ENCODE peak calls at places on chromosome 12, in seven cellular contexts. T, F, H, M, W, V and C are unnamed samples.

GRCh38 chr12:67940780-67941243 is 48.4 kb upstream of the IFNG-AS1 start:
- DNase-seq in W (no peak), H (peak), V (no peak), M (peak), T (no peak), F (peak), C (peak)

GRCh38 chr12:62632521-62632920 is 165.9 kb downstream of the MON2 start:
- DNase-seq in F (no peak), W (no peak), M (peak), H (no peak), V (no peak), T (peak), C (peak)

GRCh38 chr12:112905451-112906089 is 1.2 kb upstream of the OAS1 start:
- DNase-seq in M (no peak), V (no peak), T (no peak), H (no peak), W (no peak), F (no peak), C (no peak)

GRCh38 chr12:104790296-104791125 is 167.6 kb downstream of the SLC41A2 start:
- DNase-seq in M (peak), W (peak), T (peak), V (no peak), F (peak), H (peak), C (peak)

GRCh38 chr12:124625867-124626675 is 58.7 kb upstream of the NCOR2 start:
- DNase-seq in V (no peak), F (peak), M (no peak), T (no peak), W (no peak), H (no peak), C (peak)

GRCh38 chr12:65609359-65609771 is 214.9 kb upstream of the HMGA2 start:
- DNase-seq in T (no peak), M (peak), V (no peak), F (peak), W (no peak), H (no peak), C (peak)

GRCh38 chr12:26690601-26691000 is 142.4 kb downstream of the ITPR2 start:
- DNase-seq in T (no peak), H (no peak), F (no peak), V (no peak), W (no peak), M (no peak), C (no peak)

GRCh38 chr12:51393676-51394545 is 2.7 kb upstream of the GALNT6 start:
- DNase-seq in H (peak), F (peak), W (no peak), T (peak), V (no peak), M (no peak), C (peak)

GRCh38 chr12:3624273-3624672 is 128.6 kb downstream of the CRACR2A start:
- DNase-seq in M (no peak), V (no peak), H (no peak), F (no peak), W (no peak), T (no peak), C (no peak)

GRCh38 chr12:100128509-100128908 is 14.2 kb downstream of the BLTP3B start:
- DNase-seq in V (no peak), F (peak), T (peak), H (peak), W (no peak), M (peak), C (peak)

GRCh38 chr12:126926023-126926600 is 1340.9 kb upstream of the TMEM132C start:
- DNase-seq in V (no peak), M (peak), W (no peak), H (no peak), T (no peak), F (no peak), C (no peak)

GRCh38 chr12:123971770-123972447 is 722 bp downstream of the CCDC92 start:
- DNase-seq in W (peak), V (peak), T (peak), M (peak), F (peak), H (peak), C (peak)

GRCh38 chr12:14126692-14127091 is 145.3 kb upstream of the GRIN2B start:
- DNase-seq in T (no peak), H (no peak), W (no peak), M (no peak), F (no peak), V (no peak), C (no peak)

GRCh38 chr12:124861492-124861891 is 2.2 kb downstream of the SCARB1 start:
- DNase-seq in W (no peak), H (no peak), V (no peak), M (peak), F (no peak), T (no peak), C (no peak)

GRCh38 chr12:121373748-121374147 is 21.5 kb upstream of the ANAPC5 start:
- DNase-seq in T (no peak), V (no peak), F (no peak), H (no peak), W (no peak), M (no peak), C (no peak)

GRCh38 chr12:51851408-51852097 is 3.0 kb upstream of the FIGNL2 start:
- DNase-seq in F (no peak), W (no peak), V (no peak), H (no peak), M (no peak), T (no peak), C (no peak)

GRCh38 chr12:19025582-19025981 is 104.0 kb upstream of the PLEKHA5 start:
- DNase-seq in M (no peak), H (no peak), T (no peak), F (no peak), W (no peak), V (no peak), C (no peak)

GRCh38 chr12:110010853-110011835 is 11.9 kb downstream of the ANKRD13A start:
- DNase-seq in M (no peak), H (no peak), F (no peak), W (no peak), V (no peak), T (no peak), C (no peak)

GRCh38 chr12:108575199-108575912 is 13.0 kb downstream of the ISCU start:
- DNase-seq in H (no peak), T (no peak), F (no peak), V (no peak), W (no peak), M (no peak), C (no peak)

GRCh38 chr12:19437996-19438395 is 1.3 kb upstream of the AEBP2 start:
- DNase-seq in W (no peak), M (no peak), H (no peak), T (no peak), F (no peak), V (peak), C (no peak)

GRCh38 chr12:106276032-106276728 is 26.4 kb upstream of the TCP11L2 start:
- DNase-seq in V (no peak), F (no peak), M (no peak), W (no peak), T (no peak), H (no peak), C (no peak)

GRCh38 chr12:31003861-31004640 is 69.6 kb upstream of the DDX11 start:
- DNase-seq in V (no peak), W (no peak), M (no peak), H (no peak), T (no peak), F (no peak), C (no peak)

GRCh38 chr12:57549909-57550627 is at the start of gene KIF5A:
- DNase-seq in F (no peak), W (peak), T (peak), M (peak), H (peak), V (no peak), C (no peak)

GRCh38 chr12:58844161-58844560 is 76.1 kb downstream of the LRIG3 start:
- DNase-seq in V (no peak), M (peak), T (no peak), H (no peak), W (no peak), F (no peak), C (no peak)

GRCh38 chr12:3747976-3748619 is 4.8 kb downstream of the CRACR2A start:
- DNase-seq in H (no peak), T (peak), V (no peak), W (no peak), F (no peak), M (no peak), C (no peak)

GRCh38 chr12:42961395-42961794 is 371.8 kb upstream of the PRICKLE1 start:
- DNase-seq in V (peak), H (no peak), T (no peak), M (peak), F (peak), W (no peak), C (no peak)

GRCh38 chr12:92145731-92146496 is at the start of gene BTG1:
- DNase-seq in H (peak), T (peak), V (peak), M (peak), F (peak), W (peak), C (peak)

GRCh38 chr12:52714887-52715281 is 11.6 kb upstream of the KRT77 start:
- DNase-seq in T (no peak), F (no peak), M (no peak), V (no peak), W (no peak), H (no peak), C (no peak)

GRCh38 chr12:95545731-95546490 is 5.4 kb downstream of the USP44 start:
- DNase-seq in M (no peak), H (peak), T (no peak), F (no peak), W (peak), V (no peak), C (no peak)

GRCh38 chr12:230925-231671 is 17.1 kb upstream of the SLC6A12 start:
- DNase-seq in H (no peak), T (peak), F (no peak), W (no peak), M (no peak), V (no peak), C (no peak)

GRCh38 chr12:122939151-122939550 is 27.1 kb downstream of the ABCB9 start:
- DNase-seq in F (no peak), T (no peak), V (no peak), W (no peak), M (no peak), H (no peak), C (no peak)

DNA sequence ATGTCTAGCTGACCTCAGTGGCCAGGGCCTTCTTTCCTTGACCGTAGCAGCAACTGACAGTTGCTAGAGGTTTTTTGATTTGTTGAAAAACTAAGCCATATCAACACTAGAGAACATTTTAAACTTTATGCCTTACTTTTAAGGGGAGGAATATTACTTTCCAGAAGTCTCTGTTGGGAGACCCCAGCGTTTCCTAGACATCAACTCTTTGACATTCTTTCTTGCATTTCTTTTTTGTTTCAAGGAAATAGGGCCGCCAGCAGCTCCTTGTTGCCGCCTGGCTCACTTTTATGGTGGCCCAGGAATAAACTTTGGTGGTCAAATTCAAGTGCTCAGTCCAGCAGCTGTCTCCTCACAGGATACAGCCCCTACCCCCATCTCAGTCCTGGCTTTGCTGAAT is 2.5 kb upstream of the HOXC11 start:
- DNase-seq in V (no peak), H (no peak), F (no peak), T (no peak), W (no peak), M (no peak), C (no peak)
- H2AK5ac ChIP-seq in V (no peak), H (no peak), F (no peak), T (no peak), W (no peak), M (no peak), C (no peak)

DNA sequence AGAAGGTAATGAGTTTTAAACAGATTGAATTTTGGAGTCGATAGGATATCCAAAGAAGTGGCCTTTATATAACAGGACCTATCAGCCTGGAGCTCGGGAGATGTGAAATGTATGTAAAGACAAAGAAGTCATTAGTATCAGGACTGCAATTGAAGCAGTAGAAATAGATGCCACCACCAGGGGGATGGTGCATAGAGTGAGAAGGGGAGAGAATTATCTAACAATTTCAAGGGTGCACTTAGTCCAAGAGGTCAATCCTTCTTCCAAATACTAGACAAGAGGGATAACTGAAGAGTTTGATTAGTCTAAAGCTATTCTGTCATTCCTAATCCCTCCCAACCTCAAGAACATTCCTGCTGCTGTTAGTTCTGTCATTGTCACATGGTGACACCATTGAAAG is 127.8 kb downstream of the CFAP54 start:
- DNase-seq in M (peak), T (no peak), V (no peak), W (no peak), H (no peak), F (no peak), C (no peak)
- H4K8ac ChIP-seq in M (no peak), T (no peak), V (no peak), W (no peak), H (no peak), F (no peak), C (no peak)

GRCh38 chr12:47281667-47282171 is 202.0 kb upstream of the AMIGO2 start:
- DNase-seq in W (no peak), V (no peak), M (no peak), H (no peak), F (peak), T (no peak), C (no peak)
- H3K9ac ChIP-seq in W (no peak), V (no peak), M (no peak), H (no peak), F (no peak), T (no peak), C (peak)

GRCh38 chr12:111123390-111123789 is 203.0 kb upstream of the MYL2 start:
- DNase-seq in W (no peak), H (no peak), V (no peak), F (no peak), M (no peak), T (no peak), C (no peak)

GRCh38 chr12:111121840-111122239 is 201.5 kb upstream of the MYL2 start:
- DNase-seq in W (no peak), H (no peak), M (peak), V (no peak), F (no peak), T (no peak), C (no peak)

GRCh38 chr12:111124183-111124582 is 203.8 kb upstream of the MYL2 start:
- DNase-seq in W (no peak), F (no peak), M (no peak), H (no peak), T (no peak), V (no peak), C (no peak)

GRCh38 chr12:111126331-111126730 is 206.0 kb upstream of the MYL2 start:
- DNase-seq in H (no peak), M (no peak), W (no peak), F (no peak), T (no peak), V (no peak), C (no peak)

DNA sequence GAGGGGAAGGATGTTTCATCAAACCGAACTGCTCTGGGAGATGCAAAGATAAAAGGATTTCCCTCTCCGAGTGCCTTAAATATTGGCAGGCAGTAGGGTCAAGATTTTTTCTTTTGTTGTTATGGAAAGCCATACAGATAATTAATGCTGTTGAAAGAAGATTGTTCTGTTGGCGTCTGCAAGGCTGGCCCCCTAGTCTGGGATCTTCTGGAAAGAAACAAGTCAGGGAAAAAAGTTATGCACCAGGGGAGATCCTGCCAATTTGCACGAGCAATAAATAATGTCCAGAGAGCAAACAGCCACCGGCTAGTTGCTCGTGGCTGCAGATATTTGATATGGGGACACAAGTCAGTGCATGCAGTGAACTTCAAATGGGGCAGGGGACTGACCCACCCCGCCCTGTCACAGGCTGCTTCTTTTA is 202.1 kb upstream of the MYL2 start:
- DNase-seq in H (no peak), V (no peak), M (no peak), T (no peak), F (no peak), W (no peak), C (no peak)
- H2AK5ac ChIP-seq in H (no peak), V (no peak), M (no peak), T (no peak), F (no peak), W (no peak), C (no peak)

GRCh38 chr12:118193477-118193876 is 57.6 kb downstream of the PEBP1 start:
- DNase-seq in M (no peak), T (no peak), V (no peak), W (no peak), H (no peak), F (no peak), C (no peak)

GRCh38 chr12:118190266-118190665 is 54.3 kb downstream of the PEBP1 start:
- DNase-seq in V (no peak), M (peak), W (no peak), T (no peak), H (no peak), F (peak), C (peak)

GRCh38 chr12:118187746-118188390 is 51.9 kb downstream of the PEBP1 start:
- DNase-seq in H (peak), W (no peak), V (no peak), M (no peak), F (no peak), T (no peak), C (no peak)

GRCh38 chr12:118188690-118189371 is 52.9 kb downstream of the PEBP1 start:
- DNase-seq in V (no peak), F (peak), W (no peak), T (no peak), H (no peak), M (no peak), C (peak)

GRCh38 chr12:118189761-118190181 is 53.8 kb downstream of the PEBP1 start:
- DNase-seq in H (no peak), T (peak), F (peak), M (peak), V (no peak), W (peak), C (peak)
- H4K8ac ChIP-seq in H (peak), T (no peak), F (peak), M (no peak), V (peak), W (no peak), C (peak)

DNA sequence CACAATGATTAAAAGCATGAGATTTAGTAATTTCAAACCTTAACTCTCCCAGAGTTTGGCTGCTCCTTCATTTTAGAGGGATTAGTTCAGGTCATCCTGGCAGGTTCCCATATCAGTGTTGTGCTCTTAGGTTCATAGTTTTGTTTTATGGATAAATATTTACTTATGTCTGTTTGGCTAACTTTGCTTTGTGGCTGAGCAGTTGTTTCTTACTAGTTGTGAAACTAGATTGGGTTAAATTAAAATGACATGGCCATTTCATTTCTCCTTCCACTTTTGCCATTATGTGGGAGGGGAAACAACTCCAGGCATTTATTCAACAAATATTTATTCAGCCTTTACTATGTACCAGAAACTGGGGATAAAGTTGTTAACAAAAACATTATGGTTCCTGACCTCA is 158.8 kb downstream of the TMTC3 start:
- DNase-seq in V (no peak), F (peak), H (no peak), T (no peak), W (no peak), M (no peak), C (peak)
- H3K9ac ChIP-seq in V (no peak), F (no peak), H (no peak), T (no peak), W (no peak), M (no peak), C (no peak)

GRCh38 chr12:29255061-29255460 is 106.0 kb downstream of the FAR2 start:
- DNase-seq in T (no peak), F (no peak), H (peak), M (no peak), W (no peak), V (no peak), C (no peak)

GRCh38 chr12:29249930-29250329 is 100.9 kb downstream of the FAR2 start:
- DNase-seq in V (no peak), W (no peak), F (no peak), H (no peak), T (no peak), M (no peak), C (no peak)

GRCh38 chr12:29256598-29256997 is 107.5 kb downstream of the FAR2 start:
- DNase-seq in H (no peak), F (no peak), W (no peak), T (no peak), M (no peak), V (no peak), C (no peak)

GRCh38 chr12:29253916-29254625 is 105.0 kb downstream of the FAR2 start:
- DNase-seq in H (no peak), M (no peak), F (no peak), W (no peak), T (no peak), V (no peak), C (no peak)
- H2AK5ac ChIP-seq in H (no peak), M (no peak), F (no peak), W (no peak), T (no peak), V (no peak), C (no peak)

GRCh38 chr12:23662966-23663365 is 286.5 kb downstream of the SOX5 start:
- DNase-seq in T (no peak), H (no peak), F (no peak), M (no peak), W (no peak), V (no peak), C (no peak)
- H4K8ac ChIP-seq in T (no peak), H (no peak), F (no peak), M (no peak), W (no peak), V (no peak), C (no peak)

GRCh38 chr12:47801170-47801903 is 18.4 kb downstream of the HDAC7 start:
- DNase-seq in V (no peak), H (no peak), T (no peak), M (no peak), F (no peak), W (no peak), C (peak)

GRCh38 chr12:47801904-47802246 is 17.8 kb downstream of the HDAC7 start:
- DNase-seq in M (no peak), T (no peak), W (no peak), V (no peak), F (no peak), H (no peak), C (no peak)

GRCh38 chr12:47800582-47800981 is 19.1 kb downstream of the HDAC7 start:
- DNase-seq in T (no peak), H (no peak), F (no peak), W (no peak), V (no peak), M (no peak), C (no peak)

GRCh38 chr12:47803196-47803875 is 16.4 kb downstream of the HDAC7 start:
- DNase-seq in V (no peak), W (no peak), H (no peak), M (no peak), T (no peak), F (no peak), C (no peak)

DNA sequence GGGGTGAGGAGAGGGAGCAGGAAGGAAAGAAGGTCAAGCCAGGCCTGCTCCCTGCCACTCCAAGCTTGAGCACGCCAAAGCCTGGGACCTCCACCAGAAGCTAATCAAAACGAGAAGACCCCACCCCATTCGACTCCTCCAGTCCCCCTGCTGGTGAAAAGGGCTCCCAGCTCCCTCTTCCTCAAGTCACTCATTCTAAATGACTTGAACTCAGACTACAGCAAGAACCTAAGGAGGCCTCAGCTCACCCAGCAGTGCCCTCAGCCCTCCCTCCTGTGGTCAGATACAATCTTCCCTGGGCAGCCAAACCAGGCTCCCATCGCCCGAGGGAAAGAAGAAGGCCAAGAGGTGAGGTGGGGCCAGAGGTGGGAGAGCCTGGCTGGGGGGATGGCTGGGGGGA is 17.4 kb downstream of the HDAC7 start:
- DNase-seq in V (no peak), H (no peak), W (no peak), F (no peak), M (peak), T (no peak), C (no peak)
- H3K9ac ChIP-seq in V (no peak), H (no peak), W (no peak), F (no peak), M (peak), T (no peak), C (peak)